ENCODE peak calls at places on chromosomes 4 and X, in nine cellular contexts. R is A549, K is suprapubic skin, B is K562, P is sigmoid colon, X is H1, T is ovary, O is esophagus muscularis mucosa, D is SK-N-SH. Q is an unnamed sample.

GRCh38 chrX:1103360-1103759 is 109.1 kb downstream of the CRLF2 start:
- DNase-seq in B (no peak), P (no peak), O (peak; percentile 29), X (no peak), T (no peak), R (no peak), D (no peak), K (no peak), Q (no peak)

GRCh38 chrX:150018931-150019331 is 80.6 kb upstream of the EOLA2 start:
- DNase-seq in D (no peak), K (no peak), B (no peak), X (no peak), P (no peak), R (no peak), T (no peak), O (no peak), Q (no peak)

GRCh38 chr4:7045553-7045952 is 2.4 kb downstream of the TADA2B start:
- DNase-seq in T (no peak), R (no peak), O (no peak), B (no peak), P (no peak), K (no peak), D (no peak), X (no peak), Q (no peak)

GRCh38 chr4:170127758-170128157 is 38.0 kb upstream of the AADAT start:
- DNase-seq in X (no peak), O (no peak), T (no peak), B (no peak), R (no peak), D (no peak), P (no peak), K (no peak), Q (no peak)

GRCh38 chrX:57286507-57287251 is at the start of gene FAAH2:
- DNase-seq in D (no peak), R (peak; percentile 30), B (peak; percentile 2), K (no peak), P (no peak), T (no peak), X (no peak), O (no peak), Q (no peak)

GRCh38 chr4:183675625-183676024 is 16.5 kb downstream of the TRAPPC11 start:
- DNase-seq in X (no peak), D (peak; percentile 30), O (no peak), T (no peak), P (no peak), K (no peak), R (no peak), B (no peak), Q (no peak)

GRCh38 chr4:148076964-148077363 is 345.1 kb downstream of the ARHGAP10 start:
- DNase-seq in D (no peak), P (no peak), X (no peak), T (no peak), K (no peak), B (no peak), O (no peak), R (no peak), Q (no peak)

GRCh38 chr4:160848901-160849735 is 1314.7 kb downstream of the FSTL5 start:
- DNase-seq in P (no peak), D (no peak), T (no peak), O (no peak), X (no peak), B (no peak), R (peak; percentile 51), K (no peak), Q (no peak)

GRCh38 chr4:6222761-6223292 is 22.5 kb upstream of the JAKMIP1 start:
- DNase-seq in O (no peak), B (no peak), P (peak; percentile 2), T (no peak), R (no peak), X (no peak), K (no peak), D (peak; percentile 77), Q (no peak)

GRCh38 chr4:165325732-165326512 is 1.5 kb upstream of the MSMO1 start:
- DNase-seq in R (peak; percentile 18), X (no peak), T (no peak), B (peak; percentile 12), K (no peak), D (no peak), O (no peak), P (no peak), Q (no peak)

GRCh38 chrX:56978172-56978571 is 17.2 kb downstream of the SPIN3 start:
- DNase-seq in X (no peak), D (peak; percentile 39), P (no peak), O (no peak), T (no peak), B (peak; percentile 17), R (peak; percentile 46), K (no peak), Q (no peak)

GRCh38 chrX:133921764-133922389 is 63.5 kb downstream of the GPC3 start:
- DNase-seq in R (peak; percentile 46), T (no peak), D (peak; percentile 16), P (no peak), O (no peak), B (peak; percentile 13), K (no peak), X (peak; percentile 38), Q (peak; percentile 4)

GRCh38 chr4:169032194-169032593 is 22.1 kb upstream of the CBR4 start:
- DNase-seq in X (no peak), P (no peak), R (no peak), B (no peak), T (no peak), K (no peak), D (no peak), O (no peak), Q (no peak)

GRCh38 chr4:6591305-6591704 is 16.3 kb downstream of the MAN2B2 start:
- DNase-seq in R (no peak), X (no peak), O (no peak), D (no peak), T (no peak), B (peak; percentile 75), P (no peak), K (no peak), Q (no peak)

GRCh38 chrX:111165902-111166301 is 69.9 kb downstream of the PAK3 start:
- DNase-seq in B (no peak), O (no peak), T (no peak), X (no peak), R (no peak), K (no peak), P (no peak), D (no peak), Q (no peak)

GRCh38 chrX:111167334-111167733 is 71.3 kb downstream of the PAK3 start:
- DNase-seq in X (no peak), K (no peak), R (no peak), B (no peak), P (no peak), T (no peak), O (no peak), D (no peak), Q (no peak)

GRCh38 chrX:111168314-111168713 is 72.3 kb downstream of the PAK3 start:
- DNase-seq in O (no peak), D (peak; percentile 3), X (no peak), B (no peak), P (no peak), T (no peak), K (no peak), R (peak; percentile 25), Q (no peak)

GRCh38 chrX:111169141-111169540 is 73.2 kb downstream of the PAK3 start:
- DNase-seq in D (no peak), R (no peak), T (no peak), P (no peak), K (no peak), B (no peak), X (no peak), O (no peak), Q (no peak)

GRCh38 chrX:111170017-111170416 is 74.0 kb downstream of the PAK3 start:
- DNase-seq in O (no peak), R (no peak), X (no peak), D (no peak), B (no peak), P (no peak), T (no peak), K (no peak), Q (no peak)
- TF ChIP-seq EP300 in O (no peak), R (no peak), X (no peak), D (no peak), B (no peak), P (no peak), T (no peak), K (no peak), Q (no peak)

GRCh38 chrX:69568828-69569227 is 47.1 kb upstream of the EDA start:
- DNase-seq in K (no peak), T (no peak), O (no peak), P (no peak), B (no peak), D (no peak), R (no peak), X (no peak), Q (no peak)

GRCh38 chrX:69565247-69565815 is 50.6 kb upstream of the EDA start:
- DNase-seq in T (no peak), D (no peak), O (no peak), K (no peak), R (no peak), B (no peak), P (no peak), X (no peak), Q (no peak)

GRCh38 chrX:69562904-69563568 is 52.9 kb upstream of the EDA start:
- DNase-seq in R (no peak), O (no peak), T (no peak), B (no peak), P (no peak), K (no peak), X (no peak), D (no peak), Q (no peak)

GRCh38 chrX:69564665-69565064 is 51.2 kb upstream of the EDA start:
- DNase-seq in P (no peak), R (no peak), X (no peak), D (no peak), K (no peak), B (no peak), T (no peak), O (no peak), Q (no peak)
- H3K4me1 ChIP-seq in P (no peaks in the 10 kb centered on the region), R (no peaks in the 10 kb centered on the region), X (no peaks in the 10 kb centered on the region), D (no peaks in the 10 kb centered on the region), K (no peaks in the 10 kb centered on the region), B (no peaks in the 10 kb centered on the region), T (no peaks in the 10 kb centered on the region), O (no peaks in the 10 kb centered on the region), Q (no peaks in the 10 kb centered on the region)

GRCh38 chrX:143058096-143058495 is 32.4 kb downstream of the SPANXN4 start:
- DNase-seq in D (no peak), P (no peak), O (no peak), T (no peak), X (no peak), K (no peak), R (no peak), B (no peak), Q (no peak)
- TF ChIP-seq EP300 in D (no peak), P (no peak), O (no peak), T (no peak), X (no peak), K (no peak), R (no peak), B (no peak), Q (no peak)

DNA sequence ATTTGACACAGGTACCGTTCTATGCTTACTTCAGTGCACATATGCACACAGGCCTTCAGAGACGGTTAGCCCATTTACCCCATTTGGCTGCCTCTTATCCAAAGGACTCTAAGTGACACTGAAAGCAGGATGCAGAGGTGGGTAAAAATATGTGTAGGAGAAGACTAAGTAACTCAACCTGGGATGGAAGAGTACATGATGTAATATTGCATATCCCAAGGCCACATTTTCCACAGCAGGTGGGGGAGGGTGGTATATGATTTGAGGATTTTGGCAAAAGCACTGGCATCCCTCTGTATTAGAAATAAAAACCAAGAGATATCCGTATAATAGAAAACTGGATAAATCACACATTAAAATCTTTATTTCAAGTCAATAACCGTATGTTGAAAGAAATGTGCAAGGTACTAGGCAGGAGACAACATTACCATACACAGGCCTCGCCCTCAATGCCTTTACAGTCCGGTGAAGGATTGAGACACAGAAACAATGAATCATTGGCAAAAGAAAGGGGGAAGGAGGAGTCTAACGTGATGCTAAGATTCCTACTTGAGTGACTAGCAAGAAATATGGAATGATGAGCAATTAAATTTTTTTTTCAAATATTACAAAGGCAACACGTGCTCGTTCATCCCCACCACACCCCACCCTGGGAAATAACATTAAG is 161.0 kb upstream of the RASGEF1B start:
- DNase-seq in T (no peak), D (no peak), P (no peak), B (no peak), O (no peak), X (no peak), K (no peak), R (no peak), Q (no peak)
- H3K4me1 ChIP-seq in T (no peaks in the 10 kb centered on the region), D (no peaks in the 10 kb centered on the region), P (no peaks in the 10 kb centered on the region), B (no peaks in the 10 kb centered on the region), O (no peaks in the 10 kb centered on the region), X (peaks cover 6% of the 10 kb centered on the region), K (peaks cover 11% of the 10 kb centered on the region), R (no peaks in the 10 kb centered on the region), Q (peaks cover 12% of the 10 kb centered on the region)